ENCODE peak calls at places on chromosomes 16 and 17, in five cellular contexts. I is cardiac fibroblast, J is kidney epithelial cell, W is fibroblast of the aortic adventitia, D is AG09309. S is an unnamed sample.

GRCh38 chr17:75091855-75092327 is 4.1 kb downstream of the SLC16A5 start:
- DNase-seq in D (no peak), J (no peak), I (no peak), W (no peak), S (no peak)

GRCh38 chr16:16925432-16925831 is 545.3 kb downstream of the XYLT1 start:
- DNase-seq in D (no peak), J (no peak), I (no peak), W (no peak), S (no peak)

GRCh38 chr16:4826980-4827379 is 20.1 kb downstream of the GLYR1 start:
- DNase-seq in D (no peak), W (no peak), I (no peak), J (no peak), S (no peak)

GRCh38 chr16:76176616-76177015 is 100.6 kb upstream of the CNTNAP4 start:
- DNase-seq in W (no peak), I (no peak), D (no peak), J (no peak), S (no peak)

GRCh38 chr16:86941731-86942468 is 363.6 kb downstream of the FOXL1 start:
- DNase-seq in W (no peak), I (no peak), D (no peak), J (no peak), S (no peak)

GRCh38 chr17:19010729-19011505 is 6.4 kb upstream of the FAM83G start:
- DNase-seq in W (no peak), I (peak; percentile 24), J (no peak), D (no peak), S (no peak)

GRCh38 chr16:4115209-4115940 is 867 bp downstream of the ADCY9 start:
- DNase-seq in J (peak; percentile 25), D (no peak), W (peak; percentile 70), I (peak; percentile 78), S (no peak)

GRCh38 chr17:4393806-4394205 is 27.3 kb upstream of the UBE2G1 start:
- DNase-seq in W (no peak), D (no peak), I (no peak), J (no peak), S (no peak)

GRCh38 chr16:70800306-70800705 is 652 bp downstream of the VAC14 start:
- DNase-seq in I (no peak), J (no peak), D (no peak), W (no peak), S (no peak)

GRCh38 chr17:74354123-74354522 is 7.5 kb downstream of the BTBD17 start:
- DNase-seq in I (no peak), D (no peak), W (no peak), J (no peak), S (no peak)

GRCh38 chr17:76485569-76485968 is 15.7 kb downstream of the RHBDF2 start:
- DNase-seq in W (no peak), J (no peak), D (no peak), I (no peak), S (no peak)

GRCh38 chr16:1964046-1964505 is 550 bp downstream of the RPS2 start:
- DNase-seq in W (peak; percentile 42), J (no peak), I (no peak), D (no peak), S (no peak)

GRCh38 chr16:80804451-80805383 is at the start of gene CDYL2:
- DNase-seq in D (no peak), J (no peak), I (peak; percentile 51), W (no peak), S (no peak)

DNA sequence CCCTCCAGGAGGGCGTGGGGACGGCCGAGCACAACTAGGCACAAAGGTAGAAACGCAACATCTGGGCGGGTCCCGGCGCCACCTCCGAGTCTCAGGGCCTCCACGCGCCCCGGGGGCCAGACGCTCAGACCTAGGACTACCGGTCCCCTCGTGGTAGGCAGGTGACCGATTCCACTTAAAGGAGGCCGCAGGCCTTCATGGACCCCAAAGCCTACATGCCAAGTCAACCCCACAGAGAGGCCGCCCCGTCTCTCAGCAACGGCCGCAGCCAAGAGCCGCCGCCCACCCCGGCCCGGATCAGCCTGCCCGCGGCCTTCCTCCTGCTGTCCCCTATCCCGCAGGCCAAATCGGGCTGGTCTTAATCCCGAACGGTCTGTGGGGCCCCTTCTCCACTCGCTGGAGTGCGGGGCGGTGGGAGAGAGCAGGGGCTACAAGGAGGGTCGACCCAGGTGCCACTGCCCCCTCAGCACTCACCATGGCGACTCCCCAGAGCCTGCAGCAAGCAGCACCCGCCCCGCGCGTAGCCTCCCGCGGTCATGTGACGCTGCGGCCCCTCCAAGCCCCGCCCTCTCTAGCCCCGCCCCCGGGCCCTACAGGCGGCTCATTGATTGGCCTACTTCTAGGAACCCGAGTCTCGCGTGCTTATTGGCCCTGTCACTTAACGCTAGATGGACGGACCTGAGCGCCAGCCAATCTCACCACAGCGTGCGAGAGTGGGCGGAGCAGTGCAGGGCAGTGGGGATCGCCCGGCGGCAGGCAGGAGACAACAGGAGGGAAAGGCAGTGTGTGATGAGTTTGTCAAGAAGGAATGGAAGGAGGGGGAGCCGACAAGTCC is at the start of gene VPS35:
- DNase-seq in I (peak; percentile 99), W (peak; percentile 99), J (peak; percentile 88), D (peak; percentile 96), S (peak; percentile 97)
- TF ChIP-seq CTCF in I (no peak), W (peak; percentile 32), J (peak; percentile 35), D (no peak), S (peak; percentile 18)

GRCh38 chr17:60577147-60577925 is 22.7 kb upstream of the PPM1D start:
- DNase-seq in J (no peak), W (peak; percentile 75), D (no peak), I (peak; percentile 84), S (no peak)
- TF ChIP-seq CTCF in J (no peak), W (peak; percentile 36), D (peak; percentile 23), I (peak; percentile 10), S (peak; percentile 36)

DNA sequence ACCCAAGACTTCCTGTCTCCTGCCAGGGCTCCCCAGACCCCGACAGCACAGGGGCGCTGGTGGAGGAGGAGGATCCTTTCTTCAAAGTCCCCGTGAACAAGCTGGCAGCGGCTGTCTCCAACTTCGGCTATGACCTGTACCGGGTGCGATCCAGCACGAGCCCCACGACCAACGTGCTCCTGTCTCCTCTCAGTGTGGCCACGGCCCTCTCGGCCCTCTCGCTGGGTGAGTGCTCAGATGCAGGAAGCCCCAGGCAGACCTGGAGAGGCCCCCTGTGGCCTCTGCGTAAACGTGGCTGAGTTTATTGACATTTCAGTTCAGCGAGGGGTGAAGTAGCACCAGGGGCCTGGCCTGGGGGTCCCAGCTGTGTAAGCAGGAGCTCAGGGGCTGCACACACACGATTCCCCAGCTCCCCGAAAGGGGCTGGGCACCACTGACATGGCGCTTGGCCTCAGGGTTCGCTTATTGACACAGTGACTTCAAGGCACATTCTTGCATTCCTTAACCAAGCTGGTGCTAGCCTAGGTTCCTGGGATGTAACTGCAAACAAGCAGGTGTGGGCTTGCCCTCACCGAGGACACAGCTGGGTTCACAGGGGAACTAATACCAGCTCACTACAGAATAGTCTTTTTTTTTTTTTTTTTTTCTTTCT is 8.1 kb downstream of the SERPINF1 start:
- DNase-seq in D (no peak), I (no peak), W (no peak), J (no peak), S (no peak)
- TF ChIP-seq CTCF in D (no peak), I (no peak), W (no peak), J (no peak), S (no peak)

GRCh38 chr16:29943846-29944669 is 17.8 kb upstream of the TMEM219 start:
- DNase-seq in D (peak; percentile 97), I (peak; percentile 97), J (peak; percentile 98), W (peak; percentile 98), S (peak; percentile 95)
- TF ChIP-seq CTCF in D (peak; percentile 48), I (peak; percentile 25), J (peak; percentile 66), W (peak; percentile 49), S (peak; percentile 48)

DNA sequence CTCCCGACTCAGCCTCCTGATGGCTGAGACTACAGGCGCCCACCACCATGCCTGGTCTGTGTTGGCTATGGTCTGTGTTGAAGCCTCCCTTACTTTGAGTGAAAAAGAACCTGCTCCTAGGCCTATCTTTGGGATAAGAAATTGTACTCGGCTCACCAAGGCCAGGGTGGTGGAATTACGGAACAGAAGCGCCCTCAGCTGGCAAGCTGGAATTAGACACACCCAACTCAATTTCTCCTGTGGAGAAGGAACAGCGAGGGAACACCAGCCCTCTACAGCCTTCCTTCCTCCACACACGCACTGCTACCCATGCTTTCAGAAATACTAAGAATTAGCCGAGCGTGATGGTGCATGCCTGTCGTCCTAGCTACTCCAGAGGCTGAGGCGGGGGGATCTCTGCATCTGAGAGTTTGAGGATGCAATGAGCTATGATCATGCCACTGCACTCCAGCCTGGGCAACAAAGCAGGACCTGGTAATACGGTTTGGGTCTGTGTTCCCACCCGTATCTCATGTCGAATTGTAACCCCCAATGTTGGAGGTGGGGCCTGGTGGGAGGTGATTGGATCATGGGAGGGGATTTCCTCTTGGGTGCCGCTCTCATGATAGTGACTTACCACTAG is 40.1 kb upstream of the RBBP6 start:
- DNase-seq in D (no peak), I (peak; percentile 29), J (no peak), W (peak; percentile 24), S (no peak)
- TF ChIP-seq CTCF in D (peak; percentile 57), I (peak; percentile 35), J (peak; percentile 28), W (peak; percentile 34), S (peak; percentile 28)

GRCh38 chr16:23120562-23120961 is 28.7 kb downstream of the USP31 start:
- DNase-seq in J (no peak), D (no peak), W (no peak), I (no peak), S (no peak)

GRCh38 chr16:23124315-23124714 is 24.9 kb downstream of the USP31 start:
- DNase-seq in D (no peak), W (peak; percentile 75), J (peak; percentile 47), I (peak; percentile 73), S (no peak)

GRCh38 chr16:23122107-23122506 is 27.1 kb downstream of the USP31 start:
- DNase-seq in W (no peak), J (no peak), I (no peak), D (no peak), S (no peak)

GRCh38 chr16:23121024-23121423 is 28.2 kb downstream of the USP31 start:
- DNase-seq in D (no peak), J (no peak), I (no peak), W (peak; percentile 49), S (no peak)

GRCh38 chr16:23119570-23119969 is 29.7 kb downstream of the USP31 start:
- DNase-seq in I (peak; percentile 78), W (peak; percentile 77), J (no peak), D (peak; percentile 46), S (peak; percentile 60)
- TF ChIP-seq CTCF in I (no peak), W (no peak), J (no peak), D (no peak), S (no peak)